ENCODE peak calls at places on chromosomes 6 and 20, in seven cellular contexts. B, N, W, O, K, H and L are unnamed samples.

GRCh38 chr6:116424001-116424400 is 37.2 kb upstream of the CALHM6 start:
- DNase-seq in K (peak), H (peak), B (no peak), N (no peak), O (no peak), W (no peak), L (peak)

GRCh38 chr6:16488813-16489212 is 250.4 kb downstream of the GMPR start:
- DNase-seq in O (no peak), W (no peak), H (no peak), N (no peak), B (no peak), K (no peak), L (no peak)

GRCh38 chr6:36914227-36914794 is 28.6 kb downstream of the C6orf89 start:
- DNase-seq in H (no peak), O (no peak), K (peak), N (peak), B (no peak), W (peak), L (no peak)

GRCh38 chr20:41223112-41223511 is 85.8 kb downstream of the PLCG1 start:
- DNase-seq in O (no peak), H (no peak), B (no peak), K (no peak), N (no peak), W (no peak), L (no peak)

GRCh38 chr6:22668307-22668706 is 98.9 kb downstream of the HDGFL1 start:
- DNase-seq in W (no peak), H (no peak), B (no peak), O (no peak), N (no peak), K (no peak), L (no peak)

GRCh38 chr6:168088161-168089106 is 9.4 kb upstream of the FRMD1 start:
- DNase-seq in O (no peak), N (no peak), B (no peak), W (no peak), K (peak), H (no peak), L (no peak)

GRCh38 chr20:1808101-1808500 is 87.1 kb upstream of the SIRPA start:
- DNase-seq in O (no peak), H (no peak), K (no peak), B (no peak), N (no peak), W (no peak), L (no peak)

GRCh38 chr6:52910091-52910490 is 593 bp upstream of the GSTA3 start:
- DNase-seq in K (peak), H (no peak), O (no peak), W (no peak), N (no peak), B (no peak), L (no peak)

GRCh38 chr6:136333824-136334464 is 44.3 kb upstream of the BCLAF1 start:
- DNase-seq in N (no peak), B (no peak), O (no peak), W (no peak), K (no peak), H (no peak), L (no peak)

GRCh38 chr6:82022614-82023102 is 224.9 kb downstream of the IBTK start:
- DNase-seq in B (no peak), K (peak), W (no peak), O (no peak), H (no peak), N (peak), L (peak)

GRCh38 chr6:131459005-131459404 is 114.0 kb upstream of the ARG1 start:
- DNase-seq in B (no peak), N (no peak), O (no peak), K (no peak), H (no peak), W (no peak), L (no peak)

GRCh38 chr6:110180228-110181008 is at the start of gene CDC40:
- DNase-seq in K (no peak), N (no peak), W (no peak), H (peak), B (peak), O (peak), L (no peak)

GRCh38 chr6:112920994-112921393 is 573.9 kb downstream of the RFPL4B start:
- DNase-seq in N (no peak), B (no peak), H (no peak), K (no peak), O (no peak), W (no peak), L (no peak)

GRCh38 chr6:25111782-25112181 is 167.4 kb upstream of the CARMIL1 start:
- DNase-seq in W (no peak), K (no peak), O (no peak), N (no peak), H (no peak), B (no peak), L (no peak)

GRCh38 chr6:163419413-163420314 is 5.1 kb downstream of the QKI start:
- DNase-seq in K (peak), N (peak), W (no peak), O (no peak), B (no peak), H (no peak), L (no peak)

GRCh38 chr6:109172096-109172495 is 76.8 kb downstream of the CEP57L1 start:
- DNase-seq in K (peak), B (no peak), H (no peak), N (no peak), O (no peak), W (no peak), L (no peak)

GRCh38 chr20:3681931-3682820 is at the start of gene ADAM33:
- DNase-seq in N (no peak), W (no peak), K (peak), H (no peak), B (peak), O (no peak), L (no peak)

GRCh38 chr6:170160628-170161611 is 130.0 kb downstream of the DLL1 start:
- DNase-seq in K (no peak), N (no peak), O (no peak), B (no peak), H (no peak), W (no peak), L (no peak)

GRCh38 chr6:166661329-166661728 is 34.3 kb upstream of the RPS6KA2 start:
- DNase-seq in W (no peak), H (no peak), B (no peak), O (no peak), N (no peak), K (no peak), L (no peak)

GRCh38 chr6:44161997-44162338 is 3.3 kb downstream of the CAPN11 start:
- DNase-seq in K (peak), O (no peak), N (no peak), B (peak), H (no peak), W (no peak), L (no peak)

GRCh38 chr20:57999465-58000111 is 228.9 kb downstream of the ANKRD60 start:
- DNase-seq in H (no peak), N (no peak), O (no peak), K (no peak), W (no peak), B (no peak), L (no peak)

GRCh38 chr6:143759666-143760065 is 81.9 kb downstream of the PHACTR2 start:
- DNase-seq in N (no peak), K (peak), O (no peak), B (no peak), W (no peak), H (no peak), L (no peak)

GRCh38 chr6:6008648-6009421 is 2.1 kb upstream of the NRN1 start:
- DNase-seq in H (peak), W (no peak), N (peak), O (peak), B (peak), K (peak), L (peak)